ENCODE peak calls at places on chromosomes 12 and 14, in eight cellular contexts. G is natural killer cell treated with Interleukin-12 subunit alpha and Interleukin-12 subunit beta and Interleukin-15 and Interleukin-18, amount 100 ng/mL, for 72 hours; L is stimulated activated CD8-positive, alpha-beta memory T cell treated with anti-CD3 and anti-CD28 coated beads, Interleukin-7, amount 100 ng/mL, for 1 hour; V is HS-5; A is NCI-H82; B is EL; P is M059J; E is WTC11. T is an unnamed sample.
A peak's percentile ranks its signal among the peaks of the same experiment; 100 is the strongest.

GRCh38 chr12:22256076-22256475 is 78.4 kb downstream of the ST8SIA1 start:
- DNase-seq in G (no peak), L (no peak), V (no peak), A (no peak), B (no peak), P (no peak), E (no peak), T (no peak)

GRCh38 chr12:116525418-116526001 is 33.7 kb upstream of the MAP1LC3B2 start:
- DNase-seq in G (no peak), L (no peak), V (peak; percentile 75), A (no peak), B (peak; percentile 94), P (peak; percentile 93), E (no peak), T (peak; percentile 46)

GRCh38 chr12:77104792-77105191 is 39.4 kb upstream of the E2F7 start:
- DNase-seq in G (no peak), L (no peak), V (no peak), A (no peak), B (peak; percentile 72), P (peak; percentile 59), E (no peak), T (no peak)

GRCh38 chr12:89328483-89329030 is 23.7 kb downstream of the DUSP6 start:
- DNase-seq in G (no peak), L (no peak), V (no peak), A (no peak), B (no peak), P (no peak), E (no peak), T (no peak)

GRCh38 chr14:61511558-61511924 is 183.8 kb upstream of the HIF1A start:
- DNase-seq in G (no peak), L (no peak), V (no peak), A (no peak), B (no peak), P (peak; percentile 48), E (no peak), T (no peak)

GRCh38 chr12:100199023-100199346 is 1.6 kb upstream of the ACTR6 start:
- DNase-seq in G (no peak), L (no peak), V (no peak), A (no peak), B (no peak), P (no peak), E (no peak), T (no peak)

GRCh38 chr14:89304972-89305703 is 111.9 kb downstream of the FOXN3 start:
- DNase-seq in G (no peak), L (no peak), V (no peak), A (no peak), B (peak; percentile 30), P (peak; percentile 65), E (no peak), T (no peak)

GRCh38 chr12:116610971-116611541 is 51.9 kb downstream of the MAP1LC3B2 start:
- DNase-seq in G (no peak), L (no peak), V (no peak), A (no peak), B (no peak), P (no peak), E (no peak), T (no peak)

GRCh38 chr12:96445743-96446655 is 43.4 kb upstream of the CFAP54 start:
- DNase-seq in G (peak; percentile 78), L (peak; percentile 18), V (peak; percentile 97), A (no peak), B (peak; percentile 94), P (peak; percentile 95), E (no peak), T (no peak)

GRCh38 chr12:117966511-117966910 is 2.3 kb downstream of the KSR2 start:
- DNase-seq in G (no peak), L (no peak), V (no peak), A (no peak), B (no peak), P (no peak), E (no peak), T (no peak)

GRCh38 chr12:32115404-32116104 is 8.9 kb downstream of the BICD1 start:
- DNase-seq in G (no peak), L (no peak), V (peak; percentile 99), A (no peak), B (peak; percentile 99), P (peak; percentile 99), E (no peak), T (peak; percentile 48)

GRCh38 chr14:91220581-91221000 is 23.9 kb downstream of the GPR68 start:
- DNase-seq in G (no peak), L (no peak), V (no peak), A (no peak), B (no peak), P (no peak), E (no peak), T (no peak)

GRCh38 chr12:84756961-84757360 is 155.6 kb downstream of the SLC6A15 start:
- DNase-seq in G (no peak), L (no peak), V (peak; percentile 57), A (no peak), B (peak; percentile 76), P (peak; percentile 7), E (no peak), T (no peak)

GRCh38 chr12:115599251-115599811 is 678.2 kb downstream of the MED13L start:
- DNase-seq in G (no peak), L (no peak), V (no peak), A (peak; percentile 65), B (peak; percentile 2), P (peak; percentile 4), E (no peak), T (no peak)

GRCh38 chr12:89160716-89161123 is 191.6 kb downstream of the DUSP6 start:
- DNase-seq in G (no peak), L (no peak), V (peak; percentile 79), A (peak; percentile 12), B (peak; percentile 87), P (peak; percentile 91), E (no peak), T (peak; percentile 6)